ENCODE peak calls at places on chromosomes 2 and 18, in ten cellular contexts. One of them, this sample, is unnamed.

GRCh38 chr2:9769171-9770005 is 73.9 kb upstream of the TAF1B start:
- DNase-seq in HS-5: no peak
- DNase-seq in activated CD8-positive, alpha-beta memory T cell treated with anti-CD3 and anti-CD28 coated beads for 48 hours: no peak
- DNase-seq in activated naive CD8-positive, alpha-beta T cell treated with anti-CD3 and anti-CD28 coated beads, Interleukin-2, amount 50 U/mL, for 16 hours: no peak
- DNase-seq in foreskin fibroblast: no peak
- DNase-seq in endodermal cell: peak; percentile 84
- DNase-seq in occipital lobe: peak; percentile 39
- DNase-seq in MG63: no peak
- DNase-seq in GM23338: peak; percentile 56
- DNase-seq in NCI-H524: peak; percentile 55
- DNase-seq in this sample: no peak

GRCh38 chr2:46887028-46887885 is 28.3 kb downstream of the MCFD2 start:
- DNase-seq in HS-5: no peak
- DNase-seq in activated CD8-positive, alpha-beta memory T cell treated with anti-CD3 and anti-CD28 coated beads for 48 hours: no peak
- DNase-seq in activated naive CD8-positive, alpha-beta T cell treated with anti-CD3 and anti-CD28 coated beads, Interleukin-2, amount 50 U/mL, for 16 hours: no peak
- DNase-seq in foreskin fibroblast: peak; percentile 53
- DNase-seq in endodermal cell: no peak
- DNase-seq in occipital lobe: no peak
- DNase-seq in MG63: no peak
- DNase-seq in GM23338: no peak
- DNase-seq in NCI-H524: no peak
- DNase-seq in this sample: no peak

GRCh38 chr2:227748079-227748478 is 2.4 kb downstream of the SCYGR8 start:
- DNase-seq in HS-5: no peak
- DNase-seq in activated CD8-positive, alpha-beta memory T cell treated with anti-CD3 and anti-CD28 coated beads for 48 hours: no peak
- DNase-seq in activated naive CD8-positive, alpha-beta T cell treated with anti-CD3 and anti-CD28 coated beads, Interleukin-2, amount 50 U/mL, for 16 hours: no peak
- DNase-seq in foreskin fibroblast: no peak
- DNase-seq in endodermal cell: peak; percentile 89
- DNase-seq in occipital lobe: no peak
- DNase-seq in MG63: no peak
- DNase-seq in GM23338: peak; percentile 90
- DNase-seq in NCI-H524: no peak
- DNase-seq in this sample: no peak

GRCh38 chr2:73641767-73642062 is 507 bp downstream of the NAT8 start:
- DNase-seq in HS-5: no peak
- DNase-seq in activated CD8-positive, alpha-beta memory T cell treated with anti-CD3 and anti-CD28 coated beads for 48 hours: no peak
- DNase-seq in activated naive CD8-positive, alpha-beta T cell treated with anti-CD3 and anti-CD28 coated beads, Interleukin-2, amount 50 U/mL, for 16 hours: no peak
- DNase-seq in foreskin fibroblast: no peak
- DNase-seq in endodermal cell: no peak
- DNase-seq in occipital lobe: no peak
- DNase-seq in MG63: no peak
- DNase-seq in GM23338: no peak
- DNase-seq in NCI-H524: no peak
- DNase-seq in this sample: no peak

GRCh38 chr2:235314371-235314915 is 179.4 kb upstream of the AGAP1 start:
- DNase-seq in HS-5: no peak
- DNase-seq in activated CD8-positive, alpha-beta memory T cell treated with anti-CD3 and anti-CD28 coated beads for 48 hours: no peak
- DNase-seq in activated naive CD8-positive, alpha-beta T cell treated with anti-CD3 and anti-CD28 coated beads, Interleukin-2, amount 50 U/mL, for 16 hours: no peak
- DNase-seq in foreskin fibroblast: no peak
- DNase-seq in endodermal cell: no peak
- DNase-seq in occipital lobe: no peak
- DNase-seq in MG63: no peak
- DNase-seq in GM23338: no peak
- DNase-seq in NCI-H524: peak; percentile 19
- DNase-seq in this sample: no peak

GRCh38 chr2:237731663-237732062 is 66.9 kb upstream of the RBM44 start:
- DNase-seq in HS-5: peak; percentile 49
- DNase-seq in activated CD8-positive, alpha-beta memory T cell treated with anti-CD3 and anti-CD28 coated beads for 48 hours: peak; percentile 17
- DNase-seq in activated naive CD8-positive, alpha-beta T cell treated with anti-CD3 and anti-CD28 coated beads, Interleukin-2, amount 50 U/mL, for 16 hours: no peak
- DNase-seq in foreskin fibroblast: peak; percentile 86
- DNase-seq in endodermal cell: no peak
- DNase-seq in occipital lobe: no peak
- DNase-seq in MG63: peak; percentile 43
- DNase-seq in GM23338: no peak
- DNase-seq in NCI-H524: no peak
- DNase-seq in this sample: no peak

GRCh38 chr2:75560022-75560767 is 544 bp downstream of the EVA1A start:
- DNase-seq in HS-5: no peak
- DNase-seq in activated CD8-positive, alpha-beta memory T cell treated with anti-CD3 and anti-CD28 coated beads for 48 hours: no peak
- DNase-seq in activated naive CD8-positive, alpha-beta T cell treated with anti-CD3 and anti-CD28 coated beads, Interleukin-2, amount 50 U/mL, for 16 hours: no peak
- DNase-seq in foreskin fibroblast: peak; percentile 68
- DNase-seq in endodermal cell: peak; percentile 85
- DNase-seq in occipital lobe: no peak
- DNase-seq in MG63: peak; percentile 53
- DNase-seq in GM23338: peak; percentile 75
- DNase-seq in NCI-H524: peak; percentile 29
- DNase-seq in this sample: peak; percentile 22

GRCh38 chr18:63299837-63300787 is 19.5 kb downstream of the BCL2 start:
- DNase-seq in HS-5: no peak
- DNase-seq in activated CD8-positive, alpha-beta memory T cell treated with anti-CD3 and anti-CD28 coated beads for 48 hours: no peak
- DNase-seq in activated naive CD8-positive, alpha-beta T cell treated with anti-CD3 and anti-CD28 coated beads, Interleukin-2, amount 50 U/mL, for 16 hours: no peak
- DNase-seq in foreskin fibroblast: no peak
- DNase-seq in endodermal cell: no peak
- DNase-seq in occipital lobe: no peak
- DNase-seq in MG63: no peak
- DNase-seq in GM23338: no peak
- DNase-seq in NCI-H524: no peak
- DNase-seq in this sample: no peak

GRCh38 chr2:234502285-234502918 is 5.5 kb upstream of the ARL4C start:
- DNase-seq in HS-5: peak; percentile 67
- DNase-seq in activated CD8-positive, alpha-beta memory T cell treated with anti-CD3 and anti-CD28 coated beads for 48 hours: no peak
- DNase-seq in activated naive CD8-positive, alpha-beta T cell treated with anti-CD3 and anti-CD28 coated beads, Interleukin-2, amount 50 U/mL, for 16 hours: no peak
- DNase-seq in foreskin fibroblast: peak; percentile 82
- DNase-seq in endodermal cell: no peak
- DNase-seq in occipital lobe: no peak
- DNase-seq in MG63: peak; percentile 65
- DNase-seq in GM23338: no peak
- DNase-seq in NCI-H524: peak; percentile 91
- DNase-seq in this sample: no peak

GRCh38 chr2:69082430-69082997 is 69.5 kb downstream of the ANTXR1 start:
- DNase-seq in HS-5: no peak
- DNase-seq in activated CD8-positive, alpha-beta memory T cell treated with anti-CD3 and anti-CD28 coated beads for 48 hours: no peak
- DNase-seq in activated naive CD8-positive, alpha-beta T cell treated with anti-CD3 and anti-CD28 coated beads, Interleukin-2, amount 50 U/mL, for 16 hours: no peak
- DNase-seq in foreskin fibroblast: peak; percentile 76
- DNase-seq in endodermal cell: no peak
- DNase-seq in occipital lobe: no peak
- DNase-seq in MG63: peak; percentile 66
- DNase-seq in GM23338: no peak
- DNase-seq in NCI-H524: no peak
- DNase-seq in this sample: no peak

GRCh38 chr2:128327180-128327964 is 8.7 kb upstream of the HS6ST1 start:
- DNase-seq in HS-5: no peak
- DNase-seq in activated CD8-positive, alpha-beta memory T cell treated with anti-CD3 and anti-CD28 coated beads for 48 hours: no peak
- DNase-seq in activated naive CD8-positive, alpha-beta T cell treated with anti-CD3 and anti-CD28 coated beads, Interleukin-2, amount 50 U/mL, for 16 hours: no peak
- DNase-seq in foreskin fibroblast: no peak
- DNase-seq in endodermal cell: peak; percentile 43
- DNase-seq in occipital lobe: no peak
- DNase-seq in MG63: no peak
- DNase-seq in GM23338: no peak
- DNase-seq in NCI-H524: no peak
- DNase-seq in this sample: no peak

GRCh38 chr2:160109243-160109642 is 46.8 kb upstream of the PLA2R1 start:
- DNase-seq in HS-5: no peak
- DNase-seq in activated CD8-positive, alpha-beta memory T cell treated with anti-CD3 and anti-CD28 coated beads for 48 hours: no peak
- DNase-seq in activated naive CD8-positive, alpha-beta T cell treated with anti-CD3 and anti-CD28 coated beads, Interleukin-2, amount 50 U/mL, for 16 hours: no peak
- DNase-seq in foreskin fibroblast: no peak
- DNase-seq in endodermal cell: no peak
- DNase-seq in occipital lobe: no peak
- DNase-seq in MG63: no peak
- DNase-seq in GM23338: no peak
- DNase-seq in NCI-H524: no peak
- DNase-seq in this sample: no peak

GRCh38 chr2:189274412-189274811 is 94.9 kb upstream of the COL5A2 start:
- DNase-seq in HS-5: no peak
- DNase-seq in activated CD8-positive, alpha-beta memory T cell treated with anti-CD3 and anti-CD28 coated beads for 48 hours: no peak
- DNase-seq in activated naive CD8-positive, alpha-beta T cell treated with anti-CD3 and anti-CD28 coated beads, Interleukin-2, amount 50 U/mL, for 16 hours: no peak
- DNase-seq in foreskin fibroblast: no peak
- DNase-seq in endodermal cell: no peak
- DNase-seq in occipital lobe: no peak
- DNase-seq in MG63: no peak
- DNase-seq in GM23338: no peak
- DNase-seq in NCI-H524: no peak
- DNase-seq in this sample: no peak

GRCh38 chr2:191758420-191759199 is 80.7 kb downstream of the NABP1 start:
- DNase-seq in HS-5: peak; percentile 41
- DNase-seq in activated CD8-positive, alpha-beta memory T cell treated with anti-CD3 and anti-CD28 coated beads for 48 hours: peak; percentile 8
- DNase-seq in activated naive CD8-positive, alpha-beta T cell treated with anti-CD3 and anti-CD28 coated beads, Interleukin-2, amount 50 U/mL, for 16 hours: no peak
- DNase-seq in foreskin fibroblast: peak; percentile 65
- DNase-seq in endodermal cell: peak; percentile 89
- DNase-seq in occipital lobe: no peak
- DNase-seq in MG63: peak; percentile 56
- DNase-seq in GM23338: peak; percentile 82
- DNase-seq in NCI-H524: peak; percentile 42
- DNase-seq in this sample: no peak

GRCh38 chr2:33494155-33494779 is 17.8 kb downstream of the RASGRP3 start:
- DNase-seq in HS-5: peak; percentile 45
- DNase-seq in activated CD8-positive, alpha-beta memory T cell treated with anti-CD3 and anti-CD28 coated beads for 48 hours: no peak
- DNase-seq in activated naive CD8-positive, alpha-beta T cell treated with anti-CD3 and anti-CD28 coated beads, Interleukin-2, amount 50 U/mL, for 16 hours: no peak
- DNase-seq in foreskin fibroblast: peak; percentile 50
- DNase-seq in endodermal cell: no peak
- DNase-seq in occipital lobe: no peak
- DNase-seq in MG63: no peak
- DNase-seq in GM23338: no peak
- DNase-seq in NCI-H524: no peak
- DNase-seq in this sample: no peak

GRCh38 chr2:227862227-227862740 is 9.1 kb upstream of the DAW1 start:
- DNase-seq in HS-5: no peak
- DNase-seq in activated CD8-positive, alpha-beta memory T cell treated with anti-CD3 and anti-CD28 coated beads for 48 hours: no peak
- DNase-seq in activated naive CD8-positive, alpha-beta T cell treated with anti-CD3 and anti-CD28 coated beads, Interleukin-2, amount 50 U/mL, for 16 hours: no peak
- DNase-seq in foreskin fibroblast: peak; percentile 81
- DNase-seq in endodermal cell: no peak
- DNase-seq in occipital lobe: no peak
- DNase-seq in MG63: no peak
- DNase-seq in GM23338: peak; percentile 72
- DNase-seq in NCI-H524: peak; percentile 26
- DNase-seq in this sample: no peak

GRCh38 chr2:15943914-15944313 is 3.6 kb downstream of the MYCN start:
- DNase-seq in HS-5: no peak
- DNase-seq in activated CD8-positive, alpha-beta memory T cell treated with anti-CD3 and anti-CD28 coated beads for 48 hours: no peak
- DNase-seq in activated naive CD8-positive, alpha-beta T cell treated with anti-CD3 and anti-CD28 coated beads, Interleukin-2, amount 50 U/mL, for 16 hours: no peak
- DNase-seq in foreskin fibroblast: no peak
- DNase-seq in endodermal cell: no peak
- DNase-seq in occipital lobe: peak; percentile 22
- DNase-seq in MG63: no peak
- DNase-seq in GM23338: no peak
- DNase-seq in NCI-H524: peak; percentile 98
- DNase-seq in this sample: peak; percentile 27

GRCh38 chr2:29487967-29488550 is 372.8 kb downstream of the CLIP4 start:
- DNase-seq in HS-5: no peak
- DNase-seq in activated CD8-positive, alpha-beta memory T cell treated with anti-CD3 and anti-CD28 coated beads for 48 hours: no peak
- DNase-seq in activated naive CD8-positive, alpha-beta T cell treated with anti-CD3 and anti-CD28 coated beads, Interleukin-2, amount 50 U/mL, for 16 hours: no peak
- DNase-seq in foreskin fibroblast: peak; percentile 17
- DNase-seq in endodermal cell: no peak
- DNase-seq in occipital lobe: no peak
- DNase-seq in MG63: no peak
- DNase-seq in GM23338: no peak
- DNase-seq in NCI-H524: no peak
- DNase-seq in this sample: no peak

GRCh38 chr2:68454719-68455118 is 12.4 kb downstream of the FBXO48 start:
- DNase-seq in HS-5: no peak
- DNase-seq in activated CD8-positive, alpha-beta memory T cell treated with anti-CD3 and anti-CD28 coated beads for 48 hours: no peak
- DNase-seq in activated naive CD8-positive, alpha-beta T cell treated with anti-CD3 and anti-CD28 coated beads, Interleukin-2, amount 50 U/mL, for 16 hours: no peak
- DNase-seq in foreskin fibroblast: no peak
- DNase-seq in endodermal cell: no peak
- DNase-seq in occipital lobe: no peak
- DNase-seq in MG63: no peak
- DNase-seq in GM23338: no peak
- DNase-seq in NCI-H524: no peak
- DNase-seq in this sample: no peak

GRCh38 chr18:3511980-3512379 is 62.0 kb downstream of the TGIF1 start:
- DNase-seq in HS-5: peak; percentile 34
- DNase-seq in activated CD8-positive, alpha-beta memory T cell treated with anti-CD3 and anti-CD28 coated beads for 48 hours: no peak
- DNase-seq in activated naive CD8-positive, alpha-beta T cell treated with anti-CD3 and anti-CD28 coated beads, Interleukin-2, amount 50 U/mL, for 16 hours: no peak
- DNase-seq in foreskin fibroblast: peak; percentile 86
- DNase-seq in endodermal cell: no peak
- DNase-seq in occipital lobe: no peak
- DNase-seq in MG63: peak; percentile 21
- DNase-seq in GM23338: no peak
- DNase-seq in NCI-H524: no peak
- DNase-seq in this sample: peak; percentile 20

GRCh38 chr2:9256147-9256546 is 49.5 kb downstream of the ASAP2 start:
- DNase-seq in HS-5: no peak
- DNase-seq in activated CD8-positive, alpha-beta memory T cell treated with anti-CD3 and anti-CD28 coated beads for 48 hours: no peak
- DNase-seq in activated naive CD8-positive, alpha-beta T cell treated with anti-CD3 and anti-CD28 coated beads, Interleukin-2, amount 50 U/mL, for 16 hours: no peak
- DNase-seq in foreskin fibroblast: no peak
- DNase-seq in endodermal cell: no peak
- DNase-seq in occipital lobe: no peak
- DNase-seq in MG63: no peak
- DNase-seq in GM23338: no peak
- DNase-seq in NCI-H524: no peak
- DNase-seq in this sample: peak; percentile 9